ENCODE peak calls at places on chromosomes 16 and 17, in ten cellular contexts. One of them, this sample, is unnamed.

GRCh38 chr16:59170065-59170712 is 436.1 kb upstream of the GOT2 start:
- DNase-seq in HFFc6: no peak
- DNase-seq in choroid plexus epithelial cell: no peak
- DNase-seq in hypothalamus: no peak
- DNase-seq in lower leg skin: no peak
- DNase-seq in NCI-H1930: no peak
- DNase-seq in iPS DF 19.7: peak; percentile 60
- DNase-seq in EL: no peak
- DNase-seq in left colon: no peak
- DNase-seq in HT1080: no peak
- DNase-seq in this sample: no peak

GRCh38 chr17:16150251-16150859 is 65.0 kb downstream of the NCOR1 start:
- DNase-seq in EL: peak; percentile 56
- DNase-seq in HT1080: peak; percentile 9
- DNase-seq in hypothalamus: no peak
- DNase-seq in left colon: no peak
- DNase-seq in lower leg skin: no peak
- DNase-seq in NCI-H1930: no peak
- DNase-seq in iPS DF 19.7: no peak
- DNase-seq in choroid plexus epithelial cell: peak; percentile 88
- DNase-seq in HFFc6: peak; percentile 24
- DNase-seq in this sample: no peak

GRCh38 chr17:73340093-73340596 is 28.3 kb upstream of the CDC42EP4 start:
- DNase-seq in NCI-H1930: no peak
- DNase-seq in left colon: no peak
- DNase-seq in HFFc6: peak; percentile 95
- DNase-seq in choroid plexus epithelial cell: peak; percentile 93
- DNase-seq in EL: peak; percentile 96
- DNase-seq in hypothalamus: no peak
- DNase-seq in HT1080: peak; percentile 96
- DNase-seq in lower leg skin: no peak
- DNase-seq in iPS DF 19.7: no peak
- DNase-seq in this sample: no peak

GRCh38 chr16:80556481-80556880 is 15.7 kb downstream of the DYNLRB2 start:
- DNase-seq in EL: no peak
- DNase-seq in lower leg skin: no peak
- DNase-seq in iPS DF 19.7: no peak
- DNase-seq in hypothalamus: no peak
- DNase-seq in choroid plexus epithelial cell: no peak
- DNase-seq in HFFc6: no peak
- DNase-seq in left colon: no peak
- DNase-seq in HT1080: no peak
- DNase-seq in NCI-H1930: no peak
- DNase-seq in this sample: no peak

GRCh38 chr17:75927286-75927922 is 13.4 kb downstream of the FBF1 start:
- DNase-seq in HT1080: no peak
- DNase-seq in HFFc6: no peak
- DNase-seq in hypothalamus: no peak
- DNase-seq in lower leg skin: no peak
- DNase-seq in NCI-H1930: no peak
- DNase-seq in choroid plexus epithelial cell: peak; percentile 31
- DNase-seq in iPS DF 19.7: no peak
- DNase-seq in EL: no peak
- DNase-seq in left colon: peak; percentile 36
- DNase-seq in this sample: no peak

GRCh38 chr17:38910325-38910724 is 15.1 kb upstream of the LASP1NB start:
- DNase-seq in choroid plexus epithelial cell: no peak
- DNase-seq in HFFc6: no peak
- DNase-seq in lower leg skin: peak; percentile 23
- DNase-seq in hypothalamus: no peak
- DNase-seq in HT1080: no peak
- DNase-seq in EL: no peak
- DNase-seq in iPS DF 19.7: no peak
- DNase-seq in left colon: no peak
- DNase-seq in NCI-H1930: no peak
- DNase-seq in this sample: no peak

GRCh38 chr17:5282639-5283217 is 644 bp downstream of the RABEP1 start:
- DNase-seq in iPS DF 19.7: no peak
- DNase-seq in NCI-H1930: no peak
- DNase-seq in EL: peak; percentile 23
- DNase-seq in left colon: no peak
- DNase-seq in hypothalamus: peak; percentile 21
- DNase-seq in lower leg skin: peak; percentile 85
- DNase-seq in HFFc6: peak; percentile 6
- DNase-seq in HT1080: no peak
- DNase-seq in choroid plexus epithelial cell: peak; percentile 28
- DNase-seq in this sample: no peak

GRCh38 chr17:55852734-55853133 is 101.9 kb downstream of the PCTP start:
- DNase-seq in choroid plexus epithelial cell: no peak
- DNase-seq in lower leg skin: no peak
- DNase-seq in hypothalamus: no peak
- DNase-seq in iPS DF 19.7: no peak
- DNase-seq in HT1080: no peak
- DNase-seq in EL: no peak
- DNase-seq in left colon: no peak
- DNase-seq in NCI-H1930: no peak
- DNase-seq in HFFc6: no peak
- DNase-seq in this sample: no peak

GRCh38 chr16:83817022-83817421 is 9.2 kb downstream of the HSBP1 start:
- DNase-seq in iPS DF 19.7: no peak
- DNase-seq in left colon: no peak
- DNase-seq in choroid plexus epithelial cell: no peak
- DNase-seq in EL: no peak
- DNase-seq in hypothalamus: no peak
- DNase-seq in HFFc6: no peak
- DNase-seq in NCI-H1930: no peak
- DNase-seq in HT1080: no peak
- DNase-seq in lower leg skin: no peak
- DNase-seq in this sample: no peak

GRCh38 chr16:26475579-26475978 is 591.1 kb upstream of the C16orf82 start:
- DNase-seq in HT1080: no peak
- DNase-seq in left colon: no peak
- DNase-seq in lower leg skin: no peak
- DNase-seq in EL: no peak
- DNase-seq in iPS DF 19.7: no peak
- DNase-seq in choroid plexus epithelial cell: no peak
- DNase-seq in NCI-H1930: no peak
- DNase-seq in HFFc6: no peak
- DNase-seq in hypothalamus: no peak
- DNase-seq in this sample: no peak

GRCh38 chr16:9364721-9365693 is 273.6 kb downstream of the HAPSTR1 start:
- DNase-seq in lower leg skin: peak; percentile 97
- DNase-seq in HT1080: no peak
- DNase-seq in NCI-H1930: no peak
- DNase-seq in iPS DF 19.7: no peak
- DNase-seq in EL: no peak
- DNase-seq in hypothalamus: no peak
- DNase-seq in left colon: peak; percentile 24
- DNase-seq in HFFc6: no peak
- DNase-seq in choroid plexus epithelial cell: no peak
- DNase-seq in this sample: peak; percentile 80

GRCh38 chr17:49514374-49514738 is 19.3 kb downstream of the NGFR start:
- DNase-seq in HT1080: no peak
- DNase-seq in NCI-H1930: no peak
- DNase-seq in HFFc6: no peak
- DNase-seq in EL: peak; percentile 23
- DNase-seq in choroid plexus epithelial cell: peak; percentile 52
- DNase-seq in hypothalamus: no peak
- DNase-seq in iPS DF 19.7: peak; percentile 75
- DNase-seq in left colon: no peak
- DNase-seq in lower leg skin: peak; percentile 76
- DNase-seq in this sample: peak; percentile 66

This sample was measured in cardiac septum.